ENCODE peak calls at places on chromosomes 7 and 10, in seven cellular contexts. O, W, H, D, M, T and F are unnamed samples.

GRCh38 chr10:22410394-22410793 is 65.1 kb downstream of the SPAG6 start:
- DNase-seq in M (no peak), T (no peak), O (no peak), H (no peak), W (no peak), D (no peak), F (no peak)

GRCh38 chr10:101321073-101321472 is 32.9 kb upstream of the BTRC start:
- DNase-seq in O (no peak), M (no peak), D (no peak), W (no peak), T (no peak), H (no peak), F (no peak)

GRCh38 chr7:151060416-151061234 is 1.2 kb downstream of the SLC4A2 start:
- DNase-seq in M (peak; percentile 49), W (peak; percentile 63), T (no peak), O (no peak), D (no peak), H (peak; percentile 29), F (no peak)

GRCh38 chr7:116212859-116213258 is 2.5 kb downstream of the TES start:
- DNase-seq in T (no peak), H (no peak), D (no peak), M (peak; percentile 63), O (no peak), W (no peak), F (peak; percentile 74)

GRCh38 chr7:107201795-107202450 is 33.1 kb downstream of the HBP1 start:
- DNase-seq in D (peak; percentile 41), M (peak; percentile 26), W (peak; percentile 8), T (peak; percentile 58), H (peak; percentile 60), O (peak; percentile 18), F (peak; percentile 31)

GRCh38 chr10:88038268-88038667 is 174.8 kb downstream of the PTEN start:
- DNase-seq in W (no peak), T (no peak), H (no peak), M (peak; percentile 80), D (no peak), O (peak; percentile 92), F (no peak)

GRCh38 chr7:112001089-112001826 is 204.9 kb downstream of the DOCK4 start:
- DNase-seq in T (no peak), W (no peak), M (peak; percentile 56), D (no peak), O (peak; percentile 45), H (peak; percentile 16), F (peak; percentile 85)

GRCh38 chr10:20858292-20859124 is 38.6 kb downstream of the NEBL start:
- DNase-seq in D (no peak), H (peak; percentile 25), M (peak; percentile 56), W (peak; percentile 5), O (peak; percentile 22), T (no peak), F (no peak)

GRCh38 chr7:156236936-156237599 is 403.5 kb upstream of the RNF32 start:
- DNase-seq in W (no peak), M (no peak), O (no peak), T (peak; percentile 24), H (no peak), D (no peak), F (no peak)

GRCh38 chr7:148142660-148143248 is 447.8 kb upstream of the C7orf33 start:
- DNase-seq in H (peak; percentile 69), W (peak; percentile 17), T (no peak), O (peak; percentile 21), M (peak; percentile 16), D (no peak), F (no peak)

GRCh38 chr10:86795353-86795752 is 38.9 kb downstream of the BMPR1A start:
- DNase-seq in W (peak; percentile 64), M (peak; percentile 77), O (peak; percentile 89), D (no peak), H (peak; percentile 94), T (no peak), F (peak; percentile 23)

GRCh38 chr10:32271617-32272016 is 75.3 kb downstream of the EPC1 start:
- DNase-seq in T (no peak), W (no peak), H (no peak), M (no peak), D (no peak), O (peak; percentile 64), F (no peak)

GRCh38 chr10:96334888-96335526 is 23.8 kb downstream of the OPALIN start:
- DNase-seq in O (peak; percentile 41), H (peak; percentile 67), T (peak; percentile 50), M (peak; percentile 30), W (peak; percentile 40), D (peak; percentile 49), F (peak; percentile 73)

GRCh38 chr7:100552532-100552931 is 13.5 kb downstream of the AGFG2 start:
- DNase-seq in O (no peak), D (no peak), T (no peak), M (no peak), W (no peak), H (no peak), F (no peak)

GRCh38 chr7:80614911-80615310 is 23.5 kb upstream of the CD36 start:
- DNase-seq in W (no peak), M (peak; percentile 87), D (no peak), T (no peak), O (peak; percentile 42), H (no peak), F (no peak)

GRCh38 chr10:78433722-78434535 is 400.3 kb downstream of the RPS24 start:
- DNase-seq in W (no peak), D (no peak), O (no peak), H (no peak), M (no peak), T (no peak), F (no peak)

GRCh38 chr7:150322114-150322832 is 882 bp upstream of the LRRC61 start:
- DNase-seq in W (no peak), D (no peak), O (no peak), H (no peak), T (no peak), M (no peak), F (peak; percentile 47)

GRCh38 chr7:143429770-143430698 is 13.2 kb upstream of the TAS2R60 start:
- DNase-seq in D (no peak), W (no peak), T (no peak), M (no peak), H (no peak), O (peak; percentile 46), F (peak; percentile 28)

GRCh38 chr7:101563933-101564777 is 64.9 kb downstream of the MYL10 start:
- DNase-seq in W (no peak), O (no peak), T (no peak), M (no peak), H (peak; percentile 46), D (peak; percentile 75), F (no peak)

DNA sequence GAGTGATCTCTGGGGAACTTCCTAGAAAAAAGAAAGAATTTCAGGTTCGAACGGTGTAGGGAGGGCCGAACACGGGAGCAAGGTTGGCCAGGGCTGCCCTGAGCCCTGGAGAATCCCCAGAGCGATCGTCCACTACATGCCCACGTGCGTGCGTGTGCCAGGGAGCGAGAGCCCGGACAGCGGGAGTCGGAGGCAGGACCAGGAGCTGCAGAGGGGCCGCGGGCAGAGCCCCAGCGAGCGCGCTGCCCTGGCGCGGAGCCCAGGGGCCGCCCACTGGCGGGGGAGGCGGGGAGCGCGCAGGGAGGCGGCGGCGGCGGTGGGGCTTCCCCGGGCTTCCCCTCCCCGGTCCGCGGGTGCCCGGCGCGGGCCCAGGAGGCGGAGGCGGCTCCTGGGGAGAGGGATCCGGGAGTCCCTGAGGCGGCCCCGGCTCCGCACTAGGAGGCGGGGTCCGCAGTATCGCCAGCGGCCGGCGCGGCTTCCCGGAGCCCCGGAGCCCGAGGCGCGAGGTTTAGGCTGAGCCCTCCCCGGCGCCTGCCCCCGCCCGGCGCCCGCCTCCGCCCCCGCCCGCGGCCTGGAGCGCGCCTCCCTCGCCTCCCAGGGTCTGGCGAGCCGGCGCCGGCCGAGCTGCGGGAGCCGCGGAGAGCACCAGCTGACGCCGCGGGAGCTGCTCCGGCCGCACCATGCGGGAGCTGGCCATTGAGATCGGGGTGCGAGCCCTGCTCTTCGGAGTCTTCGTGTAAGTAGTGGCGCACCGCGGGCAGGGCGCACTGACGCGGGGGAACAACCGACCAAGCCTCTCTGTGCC is at the start of gene PLPP4:
- DNase-seq in D (peak; percentile 46), M (peak; percentile 48), T (peak; percentile 65), W (peak; percentile 48), O (no peak), H (peak; percentile 49), F (peak; percentile 17)
- H3K18ac ChIP-seq in D (no peak within 1 kb of the TSS), M (peak within 1 kb of the TSS; percentile 43), T (no peak within 1 kb of the TSS), W (peak within 1 kb of the TSS; percentile 96), O (no peak within 1 kb of the TSS), H (peak within 1 kb of the TSS; percentile 18), F (peak within 1 kb of the TSS; percentile 72)

GRCh38 chr10:132681858-132682755 is 103.8 kb downstream of the NKX6-2 start:
- DNase-seq in D (peak; percentile 8), M (no peak), T (no peak), H (no peak), O (no peak), W (no peak), F (no peak)
- H3K4ac ChIP-seq in D (no peak overlapping the region), M (no peak overlapping the region), T (no peak overlapping the region), H (no peak overlapping the region), O (no peak overlapping the region), W (no peak overlapping the region), F (no peak overlapping the region)

DNA sequence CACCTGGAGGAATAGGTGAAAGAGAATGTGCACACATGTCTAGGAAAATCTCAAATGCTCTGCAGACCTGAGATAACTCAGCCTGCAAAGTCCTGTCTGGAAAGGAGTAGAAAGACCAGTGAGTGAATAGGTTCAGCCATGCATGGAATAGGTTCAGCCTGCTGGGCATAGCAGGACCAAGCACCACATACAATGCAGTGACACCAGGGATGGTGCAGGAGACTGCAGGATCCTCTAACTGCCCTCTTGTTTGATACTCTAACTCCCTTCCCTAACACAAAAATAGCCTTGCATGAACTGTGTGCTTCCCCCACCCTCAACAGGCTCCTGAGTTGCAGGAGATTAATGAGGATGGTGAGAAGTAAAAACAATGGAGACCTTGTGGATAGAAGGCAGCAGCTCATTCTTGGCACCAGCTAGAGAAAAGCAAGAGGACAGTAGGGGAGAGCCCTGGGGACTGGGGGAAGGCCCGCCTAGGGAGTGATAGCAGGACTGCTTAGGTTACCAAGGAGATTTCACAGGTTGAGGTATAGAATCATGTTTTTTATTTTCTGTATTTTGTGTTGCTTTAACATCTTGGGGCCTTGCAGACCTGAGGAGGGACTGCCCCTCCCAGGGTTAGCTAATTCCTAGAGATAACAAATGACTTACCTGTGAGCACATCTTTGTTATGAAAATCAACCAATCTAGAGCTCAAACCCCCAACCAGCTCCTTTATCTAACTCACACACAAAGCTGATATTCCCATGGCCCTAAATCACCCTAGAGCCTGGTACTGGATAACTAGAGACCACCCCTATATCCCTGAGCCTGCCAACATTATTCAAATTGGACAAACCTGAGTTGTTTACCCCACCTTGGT is 187.8 kb downstream of the PLPP4 start:
- DNase-seq in W (no peak), T (no peak), M (no peak), H (peak; percentile 48), D (no peak), O (no peak), F (no peak)
- H3K18ac ChIP-seq in W (no peak overlapping the region), T (peak overlapping the region; percentile 19), M (no peak overlapping the region), H (no peak overlapping the region), D (no peak overlapping the region), O (no peak overlapping the region), F (no peak overlapping the region)

GRCh38 chr10:44016589-44017482 is 368.1 kb downstream of the CXCL12 start:
- DNase-seq in H (no peak), D (no peak), T (no peak), O (peak; percentile 21), W (no peak), M (no peak), F (no peak)
- H3K4ac ChIP-seq in H (no peak overlapping the region), D (no peak overlapping the region), T (no peak overlapping the region), O (no peak overlapping the region), W (no peak overlapping the region), M (no peak overlapping the region), F (no peak overlapping the region)